ENCODE peak calls at places on chromosomes 7 and 10, in four cellular contexts. Z, U, E and L are unnamed samples.

GRCh38 chr7:149261321-149261828 is 621 bp upstream of the ZNF783 start:
- DNase-seq in Z (no peak), U (no peak), E (no peak), L (no peak)

GRCh38 chr10:35212856-35213255 is 86.2 kb downstream of the CREM start:
- DNase-seq in Z (no peak), U (no peak), E (no peak), L (peak)

GRCh38 chr10:114925675-114926204 is 12.3 kb upstream of the TRUB1 start:
- DNase-seq in Z (no peak), U (no peak), E (no peak), L (no peak)

GRCh38 chr7:305410-306151 is 15.6 kb downstream of the FOXL3 start:
- DNase-seq in Z (no peak), U (no peak), E (no peak), L (no peak)

GRCh38 chr10:62047960-62048383 is 146.5 kb downstream of the ARID5B start:
- DNase-seq in Z (no peak), U (peak), E (no peak), L (no peak)

GRCh38 chr10:106189254-106189653 is 975.3 kb downstream of the SORCS1 start:
- DNase-seq in Z (no peak), U (peak), E (no peak), L (no peak)

GRCh38 chr10:109919224-109919623 is 4.1 kb downstream of the XPNPEP1 start:
- DNase-seq in Z (no peak), U (no peak), E (no peak), L (no peak)

GRCh38 chr10:100625821-100626220 is 90.1 kb downstream of the HIF1AN start:
- DNase-seq in Z (peak), U (no peak), E (no peak), L (no peak)

GRCh38 chr7:38822556-38822955 is 86.4 kb downstream of the VPS41 start:
- DNase-seq in Z (no peak), U (no peak), E (no peak), L (no peak)

GRCh38 chr10:103709341-103709920 is 145.9 kb downstream of the SH3PXD2A start:
- DNase-seq in Z (no peak), U (no peak), E (no peak), L (no peak)

DNA sequence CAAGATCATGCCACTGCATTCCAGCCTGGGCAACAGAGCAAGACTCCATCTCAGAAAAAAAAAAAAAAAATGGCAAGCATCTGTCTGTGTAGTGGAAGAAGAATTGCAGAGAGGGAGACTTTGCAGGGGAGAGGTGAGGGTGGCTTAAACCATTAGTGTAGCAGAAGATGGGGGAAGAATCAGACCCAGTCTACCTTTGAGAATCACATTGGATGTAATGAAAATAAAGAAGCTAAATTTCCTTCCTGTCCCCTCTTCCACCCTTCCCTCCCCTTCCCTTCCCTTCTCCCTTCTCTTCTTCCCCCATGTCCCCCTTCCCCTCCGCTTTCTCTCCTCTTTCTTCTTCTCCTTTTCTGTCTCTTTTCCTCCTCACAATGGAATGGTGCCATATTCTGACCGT is 180.8 kb upstream of the SVIL start:
- DNase-seq in Z (no peak), U (no peak), E (no peak), L (no peak)
- TF ChIP-seq EP300 in Z (no peak), U (no peak), E (no peak), L (no peak)

DNA sequence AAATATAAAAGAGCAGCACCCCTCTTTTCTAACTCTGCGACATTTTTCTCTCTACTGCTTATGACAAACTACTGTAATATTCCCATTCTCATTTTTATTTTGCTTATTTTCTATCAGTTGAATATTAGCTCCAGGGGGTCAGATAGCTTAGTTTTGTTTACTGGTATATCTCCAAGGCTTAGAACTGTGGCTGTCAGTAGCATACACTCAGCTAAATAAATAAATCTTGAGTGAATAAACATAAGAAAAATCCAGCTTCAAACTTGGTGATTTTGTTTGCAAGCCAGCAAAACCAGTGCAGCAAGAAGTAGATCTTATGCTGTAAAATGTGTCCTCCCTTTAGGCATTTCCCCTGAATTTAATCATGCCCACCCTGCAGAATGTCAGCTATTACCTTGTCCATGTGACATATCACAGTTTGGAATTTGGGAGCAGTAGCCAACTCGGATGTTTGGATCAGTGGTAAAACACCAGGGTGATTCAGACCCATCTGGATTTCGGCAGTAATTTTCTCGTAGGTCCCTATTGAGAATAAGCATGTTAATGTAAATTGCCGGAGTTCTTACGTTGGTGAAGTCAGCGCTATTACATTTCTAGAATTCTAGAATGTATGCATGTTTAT is 44.2 kb downstream of the HGF start:
- DNase-seq in Z (no peak), U (no peak), E (no peak), L (no peak)
- TF ChIP-seq CTCF in Z (no peak), U (no peak), E (no peak), L (no peak)

GRCh38 chr10:83692196-83692595 is 447.1 kb upstream of the GHITM start:
- DNase-seq in Z (no peak), U (no peak), E (no peak), L (no peak)
- TF ChIP-seq EP300 in Z (no peak), U (no peak), E (no peak), L (no peak)

DNA sequence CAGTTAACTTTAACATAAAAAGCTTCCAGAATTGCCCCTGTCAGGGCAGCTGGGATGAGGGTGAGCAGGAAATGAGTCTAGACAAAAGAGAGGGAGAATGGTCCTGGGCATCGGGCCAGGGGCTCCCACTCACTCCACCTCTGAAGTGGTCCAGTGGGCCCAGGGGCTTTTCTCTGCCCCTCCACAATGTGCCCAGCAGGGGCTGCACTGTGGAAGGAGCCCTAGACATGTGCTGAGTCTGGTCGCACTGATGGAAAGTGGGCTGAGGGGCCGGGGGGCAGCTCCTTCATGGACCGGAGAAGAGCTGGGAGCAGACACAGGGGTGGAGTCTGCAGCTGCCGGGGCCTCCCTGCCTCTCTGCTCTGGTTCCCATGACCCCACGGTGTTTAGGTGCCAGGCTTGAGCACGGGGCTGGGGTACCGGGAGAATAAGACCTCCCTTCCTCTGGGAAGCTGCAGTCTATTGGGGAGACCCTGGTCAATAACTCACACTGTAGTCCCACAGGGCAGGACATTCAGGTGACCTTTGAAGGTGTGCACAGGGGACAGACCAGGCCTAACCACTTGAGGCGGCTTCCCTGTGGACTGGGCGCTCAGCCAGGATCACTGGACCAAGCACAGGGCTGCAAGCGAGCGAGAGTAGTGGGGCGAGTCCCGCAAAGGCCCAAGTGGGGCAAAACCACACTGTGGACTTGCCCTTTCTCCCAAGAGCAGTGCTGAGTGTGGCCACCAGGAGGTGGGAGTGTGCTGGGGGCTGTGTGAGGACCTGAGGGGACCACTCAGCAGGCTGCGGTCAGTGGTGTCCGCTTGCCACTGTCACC is 6.1 kb downstream of the ADCY1 start:
- DNase-seq in Z (peak), U (no peak), E (no peak), L (no peak)
- TF ChIP-seq CTCF in Z (no peak), U (peak), E (no peak), L (no peak)

GRCh38 chr10:66809402-66809801 is 116.4 kb upstream of the LRRTM3 start:
- DNase-seq in Z (no peak), U (no peak), E (no peak), L (no peak)

DNA sequence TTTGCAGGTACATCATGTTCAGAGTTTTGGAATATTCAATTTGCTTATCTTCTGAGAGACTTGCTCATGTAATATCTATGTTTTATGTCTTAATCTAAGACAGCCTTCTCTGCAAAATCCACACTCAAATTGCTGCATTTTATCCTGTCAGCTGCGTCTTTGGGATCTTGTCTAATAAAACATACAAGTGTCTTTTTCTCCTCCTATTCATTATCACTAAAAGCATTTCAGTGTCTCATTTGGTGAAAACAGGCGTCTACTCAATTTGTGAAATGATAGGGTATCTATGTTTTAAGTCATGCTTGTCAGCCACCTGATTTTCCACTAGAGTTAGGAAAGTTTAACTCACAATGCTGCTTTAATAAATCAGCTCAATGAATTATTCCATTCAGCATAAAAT is 112.7 kb upstream of the LRRTM3 start:
- DNase-seq in Z (no peak), U (no peak), E (no peak), L (no peak)
- TF ChIP-seq EP300 in Z (no peak), U (no peak), E (no peak), L (no peak)